ENCODE peak calls at places on chromosome 20, in ten cellular contexts. H is CD4-positive, CD25-positive, alpha-beta regulatory T cell; M is A549; Y is uterus; X is fibroblast of lung; T is vagina; U is HCT116; W is body of pancreas; D is spleen; I is neural progenitor cell. C is an unnamed sample.

GRCh38 chr20:62668441-62669027 is 26.2 kb downstream of the SLCO4A1 start:
- DNase-seq in D (no peak), H (no peak), M (peak), Y (peak), T (no peak), I (peak), X (peak), W (peak), U (peak), C (peak)

GRCh38 chr20:38905375-38905774 is 20.8 kb upstream of the FAM83D start:
- DNase-seq in U (no peak), X (no peak), T (no peak), I (no peak), W (no peak), D (no peak), M (no peak), Y (no peak), H (no peak), C (no peak)

GRCh38 chr20:5842465-5842864 is 92.3 kb downstream of the SHLD1 start:
- DNase-seq in H (no peak), M (no peak), D (no peak), U (no peak), Y (no peak), I (no peak), T (no peak), X (no peak), W (no peak), C (no peak)

GRCh38 chr20:56003111-56003800 is 2.1 kb downstream of the CBLN4 start:
- DNase-seq in I (no peak), M (no peak), T (no peak), Y (no peak), W (no peak), X (no peak), D (no peak), H (no peak), U (no peak), C (no peak)

GRCh38 chr20:14576478-14576877 is 239.1 kb upstream of the FLRT3 start:
- DNase-seq in X (no peak), H (no peak), Y (no peak), D (no peak), W (no peak), M (no peak), T (no peak), I (no peak), U (no peak), C (no peak)

GRCh38 chr20:62950741-62951140 is 1.8 kb upstream of the SLC17A9 start:
- DNase-seq in H (no peak), Y (no peak), X (no peak), D (no peak), M (no peak), U (no peak), W (no peak), T (no peak), I (no peak), C (no peak)

GRCh38 chr20:20362774-20363435 is 5.0 kb upstream of the INSM1 start:
- DNase-seq in Y (no peak), I (peak), M (no peak), U (no peak), W (no peak), X (no peak), D (no peak), H (no peak), T (no peak), C (no peak)

GRCh38 chr20:12969071-12969669 is 39.6 kb upstream of the SPTLC3 start:
- DNase-seq in U (no peak), H (no peak), W (no peak), I (no peak), D (no peak), Y (no peak), X (no peak), M (no peak), T (no peak), C (no peak)

GRCh38 chr20:25622049-25622448 is 1.8 kb downstream of the NANP start:
- DNase-seq in W (no peak), T (no peak), I (no peak), H (no peak), D (no peak), Y (no peak), M (no peak), X (no peak), U (no peak), C (no peak)

GRCh38 chr20:20462185-20462584 is 94.3 kb downstream of the INSM1 start:
- DNase-seq in T (no peak), H (no peak), M (no peak), U (no peak), D (no peak), I (no peak), W (no peak), Y (no peak), X (no peak), C (no peak)

GRCh38 chr20:8073024-8073832 is 53.7 kb upstream of the TMX4 start:
- DNase-seq in M (no peak), D (no peak), I (no peak), X (peak), Y (no peak), U (no peak), T (no peak), W (no peak), H (peak), C (peak)

GRCh38 chr20:3071266-3071609 is 182 bp upstream of the OXT start:
- DNase-seq in H (no peak), D (peak), M (no peak), X (no peak), Y (no peak), U (no peak), I (no peak), W (no peak), T (no peak), C (no peak)

GRCh38 chr20:18005170-18005989 is 36.6 kb downstream of the MGME1 start:
- DNase-seq in I (no peak), H (no peak), X (no peak), W (no peak), D (peak), M (no peak), T (no peak), Y (no peak), U (no peak), C (no peak)

GRCh38 chr20:47627540-47627939 is 125.9 kb downstream of the NCOA3 start:
- DNase-seq in U (no peak), H (no peak), X (no peak), T (no peak), D (no peak), W (no peak), I (no peak), M (no peak), Y (no peak), C (no peak)

GRCh38 chr20:21099653-21100589 is 6.2 kb downstream of the LINC00237 start:
- DNase-seq in I (peak), X (no peak), Y (no peak), D (peak), T (no peak), W (no peak), H (peak), U (no peak), M (no peak), C (peak)

GRCh38 chr20:10651227-10651990 is 22.4 kb downstream of the JAG1 start:
- DNase-seq in I (no peak), T (no peak), Y (peak), M (no peak), U (no peak), D (no peak), X (peak), H (no peak), W (no peak), C (no peak)

GRCh38 chr20:61387204-61387958 is 135.3 kb downstream of the CDH4 start:
- DNase-seq in W (peak), D (no peak), X (peak), M (peak), H (no peak), T (no peak), Y (no peak), U (no peak), I (peak), C (no peak)

GRCh38 chr20:54668271-54669053 is 193.1 kb downstream of the DOK5 start:
- DNase-seq in Y (no peak), X (peak), T (no peak), I (peak), M (peak), D (no peak), W (peak), H (peak), U (no peak), C (no peak)

GRCh38 chr20:51402201-51402600 is 140.3 kb downstream of the NFATC2 start:
- DNase-seq in Y (no peak), W (no peak), M (no peak), T (no peak), U (no peak), H (peak), D (peak), I (no peak), X (peak), C (peak)

GRCh38 chr20:25295386-25296093 is 47.7 kb downstream of the PYGB start:
- DNase-seq in T (no peak), Y (no peak), U (no peak), D (no peak), W (peak), M (no peak), X (no peak), H (no peak), I (no peak), C (no peak)

GRCh38 chr20:58233881-58234528 is 5.6 kb upstream of the ANKRD60 start:
- DNase-seq in M (peak), X (no peak), D (no peak), Y (no peak), H (peak), U (no peak), W (no peak), T (no peak), I (peak), C (no peak)

GRCh38 chr20:46562373-46563169 is 12.1 kb upstream of the OCSTAMP start:
- DNase-seq in D (no peak), I (peak), X (peak), T (no peak), Y (peak), H (peak), U (peak), M (peak), W (peak), C (no peak)

GRCh38 chr20:12372557-12372956 is 454.9 kb downstream of the BTBD3 start:
- DNase-seq in M (no peak), T (no peak), W (no peak), H (no peak), Y (no peak), D (no peak), U (no peak), X (no peak), I (no peak), C (no peak)

GRCh38 chr20:62276448-62276847 is 26.3 kb upstream of the ADRM1 start:
- DNase-seq in Y (no peak), W (no peak), H (no peak), X (no peak), U (no peak), D (no peak), M (no peak), T (no peak), I (no peak), C (no peak)

GRCh38 chr20:57109151-57109953 is 157.1 kb downstream of the BMP7 start:
- DNase-seq in M (no peak), D (no peak), W (no peak), U (no peak), H (no peak), X (no peak), Y (no peak), I (no peak), T (no peak), C (no peak)

GRCh38 chr20:60055740-60056139 is 97.5 kb downstream of the CDH26 start:
- DNase-seq in M (no peak), U (no peak), I (no peak), H (peak), D (peak), Y (no peak), T (no peak), W (peak), X (no peak), C (peak)

GRCh38 chr20:24894967-24895366 is 54.1 kb upstream of the CST7 start:
- DNase-seq in I (no peak), D (no peak), M (no peak), W (no peak), U (no peak), Y (no peak), H (no peak), T (no peak), X (no peak), C (no peak)

GRCh38 chr20:20009784-20010253 is 7.3 kb upstream of the NAA20 start:
- DNase-seq in D (no peak), H (no peak), U (no peak), M (no peak), T (no peak), W (peak), X (no peak), Y (no peak), I (peak), C (no peak)

GRCh38 chr20:19806806-19807691 is 49.0 kb downstream of the RIN2 start:
- DNase-seq in D (no peak), U (no peak), H (no peak), M (no peak), T (no peak), Y (no peak), W (peak), X (peak), I (no peak), C (no peak)

GRCh38 chr20:11395581-11395980 is 522.1 kb upstream of the BTBD3 start:
- DNase-seq in I (no peak), Y (no peak), T (no peak), D (no peak), X (peak), M (no peak), U (no peak), W (no peak), H (no peak), C (no peak)

GRCh38 chr20:49172413-49172812 is 15.7 kb downstream of the STAU1 start:
- DNase-seq in D (no peak), M (no peak), I (no peak), X (no peak), U (no peak), Y (no peak), T (no peak), H (peak), W (no peak), C (no peak)

GRCh38 chr20:11229772-11230171 is 556.0 kb upstream of the JAG1 start:
- DNase-seq in D (no peak), I (peak), M (peak), X (peak), U (peak), T (no peak), Y (peak), W (peak), H (no peak), C (no peak)

GRCh38 chr20:46388201-46388836 is 18.1 kb downstream of the ELMO2 start:
- DNase-seq in D (no peak), Y (no peak), M (no peak), T (no peak), W (no peak), I (no peak), U (no peak), H (no peak), X (no peak), C (no peak)

GRCh38 chr20:3218307-3218988 is 9.2 kb downstream of the ITPA start:
- DNase-seq in H (peak), Y (no peak), U (no peak), I (peak), D (peak), X (no peak), W (peak), M (peak), T (no peak), C (peak)

GRCh38 chr20:1164871-1165270 is 19.9 kb downstream of the TMEM74B start:
- DNase-seq in U (no peak), I (no peak), W (no peak), X (no peak), D (no peak), M (no peak), T (no peak), H (no peak), Y (no peak), C (no peak)
- H3K27ac ChIP-seq in U (no peak), I (no peak), W (no peak), X (no peak), D (no peak), M (no peak), T (no peak), H (no peak), Y (no peak), C (no peak)

GRCh38 chr20:41064377-41064776 is 35.8 kb downstream of the TOP1 start:
- DNase-seq in U (no peak), X (no peak), I (no peak), D (no peak), M (no peak), Y (no peak), W (no peak), T (no peak), H (no peak), C (no peak)

GRCh38 chr20:41061155-41061554 is 32.5 kb downstream of the TOP1 start:
- DNase-seq in I (no peak), X (no peak), D (no peak), Y (no peak), M (no peak), W (no peak), T (no peak), U (no peak), H (no peak), C (no peak)

GRCh38 chr20:41063442-41063841 is 34.8 kb downstream of the TOP1 start:
- DNase-seq in H (no peak), X (peak), T (no peak), U (no peak), Y (no peak), M (no peak), I (no peak), W (no peak), D (no peak), C (no peak)

GRCh38 chr20:41065716-41066115 is 37.1 kb downstream of the TOP1 start:
- DNase-seq in W (no peak), D (no peak), I (no peak), U (no peak), X (no peak), M (no peak), T (no peak), H (no peak), Y (no peak), C (no peak)
- H3K27ac ChIP-seq in W (no peak), D (no peak), I (no peak), U (no peak), X (no peak), M (no peak), T (no peak), H (no peak), Y (no peak), C (no peak)

GRCh38 chr20:34562643-34563042 is 4.1 kb downstream of the MAP1LC3A start:
- DNase-seq in X (peak), I (peak), U (no peak), W (no peak), D (no peak), H (no peak), M (peak), T (no peak), Y (no peak), C (no peak)
- H3K27ac ChIP-seq in X (no peak), I (no peak), U (no peak), W (no peak), D (no peak), H (no peak), M (no peak), T (no peak), Y (no peak), C (no peak)

GRCh38 chr20:35910254-35910653 is 44.0 kb downstream of the SCAND1 start:
- DNase-seq in U (no peak), T (no peak), D (no peak), M (no peak), X (no peak), Y (no peak), W (no peak), I (no peak), H (no peak), C (no peak)

GRCh38 chr20:35907017-35907685 is 47.2 kb downstream of the SCAND1 start:
- DNase-seq in T (no peak), X (no peak), Y (peak), I (no peak), D (no peak), M (no peak), H (no peak), W (no peak), U (no peak), C (no peak)

GRCh38 chr20:35909176-35909575 is 45.1 kb downstream of the SCAND1 start:
- DNase-seq in Y (no peak), U (no peak), T (no peak), W (no peak), H (no peak), I (no peak), D (no peak), M (no peak), X (no peak), C (no peak)

GRCh38 chr20:35908007-35908406 is 46.3 kb downstream of the SCAND1 start:
- DNase-seq in M (no peak), I (no peak), U (no peak), Y (no peak), X (no peak), H (no peak), D (no peak), W (no peak), T (no peak), C (no peak)

GRCh38 chr20:35909796-35910195 is 44.5 kb downstream of the SCAND1 start:
- DNase-seq in I (no peak), U (no peak), X (no peak), T (no peak), M (no peak), H (no peak), D (no peak), Y (no peak), W (no peak), C (no peak)
- H3K27ac ChIP-seq in I (no peak), U (no peak), X (no peak), T (no peak), M (no peak), H (no peak), D (no peak), Y (no peak), W (no peak), C (no peak)

DNA sequence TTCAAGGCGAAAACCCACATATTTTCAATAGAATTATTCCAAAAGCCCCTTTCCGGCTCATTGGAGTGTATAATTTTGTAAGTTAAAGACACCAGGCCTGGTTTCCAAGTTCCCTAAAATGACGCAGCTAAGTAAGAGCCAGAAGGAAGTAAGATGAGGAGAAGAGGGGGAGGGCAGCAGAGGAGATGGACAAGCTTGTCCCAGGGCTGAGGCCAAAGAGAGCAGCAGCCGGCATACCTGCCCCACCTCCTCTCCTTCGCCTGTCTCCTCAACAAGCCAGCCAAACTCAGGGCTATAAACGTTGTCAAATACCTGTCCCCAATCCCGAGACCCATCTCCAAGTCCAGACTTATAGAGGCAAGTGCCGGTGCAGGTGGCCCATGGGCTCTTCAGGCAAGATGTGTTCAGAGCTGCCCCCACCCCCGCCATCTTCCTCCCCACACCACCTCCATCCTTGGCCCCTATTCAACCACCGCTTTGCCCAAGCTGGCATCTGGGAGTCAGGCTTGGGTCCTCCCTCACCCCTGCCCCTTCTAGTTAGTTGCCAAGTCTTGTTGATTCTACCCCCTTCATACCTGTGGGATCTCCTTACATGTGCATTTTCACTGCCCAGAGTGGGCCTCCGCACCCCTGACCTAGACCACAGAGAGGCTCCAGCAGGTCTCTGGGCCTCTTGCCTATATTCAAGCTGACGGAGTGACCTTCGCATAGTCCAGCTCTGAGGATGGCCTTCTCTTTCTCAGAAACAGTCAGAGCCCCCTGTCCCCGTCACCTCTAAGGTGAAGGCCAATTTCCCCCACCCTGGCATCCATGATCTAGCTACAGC is 75.7 kb upstream of the SIRPA start:
- DNase-seq in M (no peak), Y (no peak), D (no peak), H (no peak), X (no peak), T (no peak), W (no peak), I (no peak), U (no peak), C (no peak)
- H3K27ac ChIP-seq in M (no peak), Y (no peak), D (peak), H (no peak), X (no peak), T (no peak), W (no peak), I (no peak), U (no peak), C (no peak)

C was measured in CD4-positive, alpha-beta memory T cell.